ENCODE peak calls at places on chromosome 14, in ten cellular contexts. J, T, P, X, N, K, L, C, B and I are unnamed samples.

GRCh38 chr14:29858299-29858698 is 69.3 kb downstream of the PRKD1 start:
- DNase-seq in J (no peak), T (no peak), P (no peak), X (no peak), N (no peak), K (no peak), L (no peak), C (no peak), B (no peak), I (no peak)

GRCh38 chr14:61813101-61813596 is 50.9 kb downstream of the SNAPC1 start:
- DNase-seq in J (no peak), T (no peak), P (no peak), X (no peak), N (no peak), K (no peak), L (no peak), C (no peak), B (no peak), I (no peak)

GRCh38 chr14:39230416-39230815 is 3.3 kb upstream of the MIA2 start:
- DNase-seq in J (no peak), T (peak; percentile 52), P (no peak), X (no peak), N (no peak), K (no peak), L (peak; percentile 35), C (peak; percentile 11), B (no peak), I (no peak)

GRCh38 chr14:20631023-20631820 is 10.3 kb downstream of the OR6S1 start:
- DNase-seq in J (peak; percentile 79), T (peak; percentile 70), P (peak; percentile 58), X (peak; percentile 55), N (no peak), K (no peak), L (peak; percentile 64), C (peak; percentile 53), B (peak; percentile 70), I (peak; percentile 71)

GRCh38 chr14:67510121-67510520 is 21.6 kb upstream of the TMEM229B start:
- DNase-seq in J (no peak), T (peak; percentile 59), P (no peak), X (no peak), N (no peak), K (no peak), L (peak; percentile 24), C (peak; percentile 58), B (no peak), I (peak; percentile 27)

GRCh38 chr14:91300957-91301356 is 56.5 kb upstream of the GPR68 start:
- DNase-seq in J (no peak), T (no peak), P (no peak), X (no peak), N (no peak), K (no peak), L (no peak), C (no peak), B (no peak), I (no peak)

GRCh38 chr14:54562334-54562733 is 4.6 kb upstream of the SAMD4A start:
- DNase-seq in J (no peak), T (no peak), P (peak; percentile 49), X (no peak), N (no peak), K (no peak), L (no peak), C (peak; percentile 82), B (no peak), I (peak; percentile 58)

GRCh38 chr14:33596211-33597080 is 354.4 kb downstream of the EGLN3 start:
- DNase-seq in J (no peak), T (no peak), P (no peak), X (no peak), N (no peak), K (no peak), L (no peak), C (no peak), B (no peak), I (no peak)

GRCh38 chr14:103207404-103208072 is 84.3 kb downstream of the TNFAIP2 start:
- DNase-seq in J (no peak), T (no peak), P (no peak), X (peak; percentile 77), N (peak; percentile 80), K (peak; percentile 56), L (peak; percentile 8), C (peak; percentile 56), B (peak; percentile 75), I (no peak)

GRCh38 chr14:45377201-45377600 is 124.2 kb upstream of the MIS18BP1 start:
- DNase-seq in J (no peak), T (no peak), P (no peak), X (no peak), N (no peak), K (no peak), L (no peak), C (no peak), B (no peak), I (no peak)

GRCh38 chr14:54169254-54169924 is 212.8 kb upstream of the BMP4 start:
- DNase-seq in J (no peak), T (peak; percentile 55), P (peak; percentile 33), X (no peak), N (no peak), K (no peak), L (peak; percentile 23), C (no peak), B (no peak), I (peak; percentile 32)

GRCh38 chr14:50560929-50561280 is 960 bp downstream of the ATL1 start:
- DNase-seq in J (no peak), T (peak; percentile 66), P (peak; percentile 48), X (peak; percentile 82), N (peak; percentile 94), K (peak; percentile 81), L (peak; percentile 42), C (peak; percentile 65), B (peak; percentile 84), I (no peak)

GRCh38 chr14:21923820-21924219 is 250.2 kb upstream of the OR4E1 start:
- DNase-seq in J (no peak), T (no peak), P (no peak), X (no peak), N (no peak), K (no peak), L (no peak), C (no peak), B (no peak), I (no peak)

GRCh38 chr14:32472081-32472480 is 143.0 kb downstream of the AKAP6 start:
- DNase-seq in J (no peak), T (no peak), P (no peak), X (no peak), N (no peak), K (no peak), L (no peak), C (no peak), B (no peak), I (no peak)

GRCh38 chr14:51663783-51664326 is 12.1 kb downstream of the FRMD6 start:
- DNase-seq in J (no peak), T (no peak), P (no peak), X (no peak), N (no peak), K (no peak), L (no peak), C (no peak), B (no peak), I (no peak)

DNA sequence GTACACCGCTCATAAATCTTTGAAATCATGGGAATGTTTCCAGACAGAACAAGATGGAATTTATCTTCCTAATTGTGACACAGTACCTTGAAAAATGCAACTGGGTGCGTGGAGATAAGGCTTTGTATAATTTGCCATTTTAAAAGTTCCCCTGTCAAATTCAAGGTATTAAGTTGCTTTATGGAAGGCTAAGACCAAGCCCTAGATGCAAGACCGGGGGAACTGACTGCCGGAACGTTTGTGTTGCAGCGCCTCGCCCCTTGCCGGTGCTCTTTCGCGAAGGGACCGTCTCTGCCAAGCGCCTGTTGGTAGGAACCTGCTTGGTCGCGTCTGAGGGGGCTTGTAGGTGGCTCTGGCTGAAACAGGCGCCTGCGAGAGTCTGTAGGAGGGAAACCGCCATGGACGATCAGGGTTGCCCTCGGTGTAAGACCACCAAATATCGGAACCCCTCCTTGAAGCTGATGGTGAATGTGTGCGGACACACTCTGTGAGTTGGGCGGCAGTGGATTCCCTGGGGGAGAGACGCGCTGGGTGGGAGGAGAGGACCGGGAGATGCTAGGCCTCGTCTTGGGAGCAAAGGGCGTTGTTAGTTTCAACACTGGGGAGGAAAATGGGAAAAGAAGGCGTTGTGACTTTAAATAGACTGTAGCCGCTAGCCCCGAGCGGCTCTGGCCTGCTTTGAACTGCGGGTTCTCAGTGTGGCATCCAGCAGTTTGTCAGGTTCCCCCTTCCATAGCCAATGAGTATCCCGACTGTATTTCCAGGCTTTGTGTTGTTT is at the start of gene MNAT1:
- DNase-seq in J (peak; percentile 66), T (peak; percentile 85), P (peak; percentile 86), X (peak; percentile 74), N (peak; percentile 88), K (peak; percentile 75), L (peak; percentile 92), C (peak; percentile 87), B (peak; percentile 79), I (peak; percentile 77)
- TF ChIP-seq CTCF in J (peak; percentile 42), T (no peak), P (no peak), X (peak; percentile 5), N (no peak), K (no peak), L (peak; percentile 6), C (peak; percentile 21), B (peak; percentile 18), I (no peak)

GRCh38 chr14:106286697-106287290 is 760.4 kb downstream of the TMEM121 start:
- DNase-seq in J (no peak), T (no peak), P (no peak), X (no peak), N (no peak), K (no peak), L (no peak), C (no peak), B (no peak), I (no peak)
- TF ChIP-seq CTCF in J (peak; percentile 60), T (no peak), P (no peak), X (no peak), N (no peak), K (no peak), L (no peak), C (no peak), B (no peak), I (peak; percentile 31)

GRCh38 chr14:26531894-26532293 is 65.9 kb downstream of the NOVA1 start:
- DNase-seq in J (peak; percentile 13), T (peak; percentile 81), P (peak; percentile 84), X (no peak), N (no peak), K (no peak), L (peak; percentile 76), C (peak; percentile 49), B (no peak), I (no peak)
- TF ChIP-seq CTCF in J (no peak), T (peak; percentile 66), P (peak; percentile 48), X (no peak), N (no peak), K (no peak), L (peak; percentile 47), C (peak; percentile 41), B (no peak), I (no peak)

DNA sequence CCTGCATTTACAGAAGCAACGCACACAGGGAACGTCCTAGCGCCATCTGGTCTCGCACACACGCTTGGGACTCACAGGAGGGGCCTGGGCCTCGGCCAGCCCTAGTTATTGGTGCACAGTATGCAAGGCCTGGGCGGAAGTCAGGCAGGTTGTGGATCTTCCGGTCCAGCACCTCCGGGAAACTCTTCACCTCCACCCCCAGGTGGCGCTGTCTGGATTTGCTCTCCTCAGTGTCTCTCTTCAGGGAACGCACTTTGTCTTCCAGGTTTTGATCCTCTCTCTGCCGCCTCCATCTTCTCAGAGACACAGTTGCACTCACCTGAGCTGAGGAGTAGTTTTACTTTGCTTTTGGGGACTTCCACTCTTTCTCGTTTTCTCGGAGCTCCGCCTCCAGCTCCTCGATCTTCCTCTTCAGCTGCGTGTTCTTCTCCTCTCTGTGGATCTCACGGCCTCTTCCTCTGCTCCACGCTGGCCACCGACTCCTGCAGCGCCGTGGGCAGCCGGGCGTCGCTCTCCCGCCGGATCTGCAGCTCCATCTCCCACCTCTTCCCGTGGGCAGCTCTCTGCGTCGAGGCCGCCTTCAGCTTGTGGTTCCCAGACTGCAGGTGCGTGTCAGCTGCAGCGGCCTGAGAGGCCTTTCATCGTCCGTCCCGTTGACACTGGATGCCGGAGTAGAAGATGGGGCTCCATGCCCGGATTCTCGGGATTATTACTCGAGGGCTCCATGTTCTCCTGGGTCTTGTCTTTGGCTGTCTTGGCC is 933.8 kb downstream of the TMEM121 start:
- DNase-seq in J (no peak), T (no peak), P (no peak), X (no peak), N (peak; percentile 60), K (peak; percentile 11), L (no peak), C (no peak), B (no peak), I (no peak)
- TF ChIP-seq CTCF in J (no peak), T (no peak), P (no peak), X (no peak), N (peak; percentile 39), K (no peak), L (no peak), C (no peak), B (no peak), I (peak; percentile 33)